ENCODE peak calls at places on chromosomes 12 and 14, in six cellular contexts. One of them, this sample, is unnamed.

GRCh38 chr14:66401447-66402095 is 84.6 kb upstream of the CCDC196 start:
- DNase-seq in GM12892: no peak
- DNase-seq in transverse colon: no peak
- DNase-seq in HepG2: peak; percentile 3
- DNase-seq in breast epithelium: no peak
- DNase-seq in vagina: no peak
- DNase-seq in this sample: no peak

GRCh38 chr14:24398298-24398942 is 383 bp upstream of the NYNRIN start:
- DNase-seq in GM12892: no peak
- DNase-seq in HepG2: no peak
- DNase-seq in transverse colon: peak; percentile 48
- DNase-seq in vagina: no peak
- DNase-seq in breast epithelium: no peak
- DNase-seq in this sample: no peak

GRCh38 chr12:125341422-125341821 is 276.2 kb downstream of the AACS start:
- DNase-seq in breast epithelium: no peak
- DNase-seq in transverse colon: no peak
- DNase-seq in GM12892: no peak
- DNase-seq in HepG2: no peak
- DNase-seq in vagina: no peak
- DNase-seq in this sample: no peak

GRCh38 chr12:132320767-132321211 is 8.6 kb downstream of the GALNT9 start:
- DNase-seq in vagina: no peak
- DNase-seq in HepG2: no peak
- DNase-seq in GM12892: no peak
- DNase-seq in breast epithelium: no peak
- DNase-seq in transverse colon: no peak
- DNase-seq in this sample: no peak

GRCh38 chr14:65255029-65255545 is 152.8 kb upstream of the MAX start:
- DNase-seq in breast epithelium: no peak
- DNase-seq in transverse colon: no peak
- DNase-seq in GM12892: no peak
- DNase-seq in vagina: no peak
- DNase-seq in HepG2: peak; percentile 82
- DNase-seq in this sample: no peak

GRCh38 chr12:76449572-76449971 is 101.4 kb upstream of the BBS10 start:
- DNase-seq in vagina: no peak
- DNase-seq in transverse colon: no peak
- DNase-seq in GM12892: no peak
- DNase-seq in HepG2: no peak
- DNase-seq in breast epithelium: no peak
- DNase-seq in this sample: no peak

GRCh38 chr14:31110872-31111271 is 84.7 kb upstream of the STRN3 start:
- DNase-seq in breast epithelium: no peak
- DNase-seq in HepG2: no peak
- DNase-seq in GM12892: no peak
- DNase-seq in vagina: no peak
- DNase-seq in transverse colon: no peak
- DNase-seq in this sample: no peak

GRCh38 chr14:104119700-104120251 is 18.6 kb upstream of the KIF26A start:
- DNase-seq in HepG2: no peak
- DNase-seq in vagina: no peak
- DNase-seq in transverse colon: peak; percentile 4
- DNase-seq in GM12892: no peak
- DNase-seq in breast epithelium: no peak
- DNase-seq in this sample: no peak

GRCh38 chr12:95583933-95584332 is 32.7 kb upstream of the USP44 start:
- DNase-seq in transverse colon: no peak
- DNase-seq in HepG2: no peak
- DNase-seq in breast epithelium: no peak
- DNase-seq in vagina: no peak
- DNase-seq in GM12892: no peak
- DNase-seq in this sample: no peak

GRCh38 chr12:70074510-70074909 is 168.7 kb upstream of the CNOT2 start:
- DNase-seq in HepG2: no peak
- DNase-seq in GM12892: no peak
- DNase-seq in transverse colon: no peak
- DNase-seq in vagina: no peak
- DNase-seq in breast epithelium: no peak
- DNase-seq in this sample: no peak

GRCh38 chr12:112677050-112677765 is 114.3 kb upstream of the RPH3A start:
- DNase-seq in GM12892: no peak
- DNase-seq in HepG2: no peak
- DNase-seq in transverse colon: no peak
- DNase-seq in breast epithelium: no peak
- DNase-seq in vagina: no peak
- DNase-seq in this sample: no peak

GRCh38 chr12:105775351-105775750 is 363.4 kb downstream of the NUAK1 start:
- DNase-seq in HepG2: no peak
- DNase-seq in GM12892: no peak
- DNase-seq in vagina: no peak
- DNase-seq in transverse colon: no peak
- DNase-seq in breast epithelium: no peak
- DNase-seq in this sample: no peak

GRCh38 chr12:128228581-128228980 is 38.4 kb upstream of the TMEM132C start:
- DNase-seq in HepG2: no peak
- DNase-seq in transverse colon: no peak
- DNase-seq in breast epithelium: no peak
- DNase-seq in vagina: no peak
- DNase-seq in GM12892: no peak
- DNase-seq in this sample: no peak

GRCh38 chr12:75781532-75782046 is 250.0 kb downstream of the PHLDA1 start:
- DNase-seq in transverse colon: no peak
- DNase-seq in vagina: no peak
- DNase-seq in breast epithelium: no peak
- DNase-seq in HepG2: no peak
- DNase-seq in GM12892: no peak
- DNase-seq in this sample: no peak

GRCh38 chr12:129776977-129777667 is 126.7 kb downstream of the TMEM132D start:
- DNase-seq in GM12892: no peak
- DNase-seq in transverse colon: no peak
- DNase-seq in HepG2: no peak
- DNase-seq in vagina: no peak
- DNase-seq in breast epithelium: no peak
- DNase-seq in this sample: no peak

GRCh38 chr14:75568791-75569190 is 9.6 kb upstream of the FLVCR2 start:
- DNase-seq in vagina: no peak
- DNase-seq in HepG2: no peak
- DNase-seq in breast epithelium: no peak
- DNase-seq in transverse colon: no peak
- DNase-seq in GM12892: no peak
- DNase-seq in this sample: no peak

GRCh38 chr14:75563931-75564330 is 14.5 kb upstream of the FLVCR2 start:
- DNase-seq in breast epithelium: no peak
- DNase-seq in GM12892: no peak
- DNase-seq in transverse colon: no peak
- DNase-seq in HepG2: no peak
- DNase-seq in vagina: no peak
- DNase-seq in this sample: no peak

GRCh38 chr14:75566752-75567151 is 11.7 kb upstream of the FLVCR2 start:
- DNase-seq in transverse colon: no peak
- DNase-seq in breast epithelium: no peak
- DNase-seq in GM12892: no peak
- DNase-seq in vagina: no peak
- DNase-seq in HepG2: no peak
- DNase-seq in this sample: no peak

GRCh38 chr14:75568141-75568540 is 10.3 kb upstream of the FLVCR2 start:
- DNase-seq in vagina: no peak
- DNase-seq in breast epithelium: no peak
- DNase-seq in transverse colon: no peak
- DNase-seq in GM12892: no peak
- DNase-seq in HepG2: no peak
- DNase-seq in this sample: no peak

GRCh38 chr14:75566321-75566720 is 12.1 kb upstream of the FLVCR2 start:
- DNase-seq in HepG2: no peak
- DNase-seq in GM12892: no peak
- DNase-seq in vagina: no peak
- DNase-seq in transverse colon: no peak
- DNase-seq in breast epithelium: peak; percentile 36
- DNase-seq in this sample: no peak
- TF ChIP-seq POLR2AphosphoS5 in HepG2: no peak
- TF ChIP-seq POLR2AphosphoS5 in GM12892: no peak
- TF ChIP-seq POLR2AphosphoS5 in vagina: no peak
- TF ChIP-seq POLR2AphosphoS5 in transverse colon: no peak
- TF ChIP-seq POLR2AphosphoS5 in breast epithelium: no peak
- TF ChIP-seq POLR2AphosphoS5 in this sample: no peak

DNA sequence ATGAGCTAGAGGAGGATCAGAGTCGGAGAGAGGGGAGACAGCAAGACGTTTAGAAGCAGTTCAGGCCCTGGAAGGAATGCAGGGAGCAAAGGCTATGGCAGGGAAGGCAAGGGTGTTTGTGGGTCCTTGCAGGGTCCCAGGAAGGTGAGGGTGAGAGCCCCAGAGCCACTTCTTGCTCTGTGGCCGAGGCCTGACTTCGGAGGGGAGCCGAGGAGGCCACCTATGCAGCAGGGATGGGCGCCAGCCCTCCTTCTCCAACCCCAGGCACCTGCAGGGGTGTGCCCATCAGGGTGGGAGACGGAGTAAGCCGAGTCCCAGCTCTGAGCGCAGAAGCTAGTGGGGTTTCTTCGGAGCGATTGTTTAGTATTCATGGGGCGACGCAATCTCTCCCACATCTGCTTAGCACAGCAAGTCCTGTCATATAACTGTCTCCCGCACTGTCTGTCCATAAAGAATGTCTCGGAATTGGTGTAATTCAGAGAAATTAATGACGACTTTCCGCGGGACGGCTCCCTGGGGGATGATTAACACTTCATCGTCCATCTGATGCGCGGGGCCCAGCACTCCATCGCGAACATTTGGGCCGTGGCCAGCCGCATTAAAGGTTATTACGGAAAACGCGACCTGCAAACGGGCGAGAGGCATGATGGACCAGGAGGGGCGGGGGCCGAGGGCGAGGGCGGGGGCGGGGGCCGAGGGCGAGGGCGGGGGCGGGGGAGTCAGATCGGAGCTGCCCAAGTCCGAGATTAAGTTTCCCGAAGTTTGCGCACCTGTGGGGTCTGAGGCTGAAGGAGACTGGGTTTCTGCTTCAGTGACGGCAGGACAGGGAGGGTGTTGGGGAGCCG is 12.3 kb upstream of the CALCOCO1 start:
- DNase-seq in transverse colon: no peak
- DNase-seq in HepG2: no peak
- DNase-seq in vagina: no peak
- DNase-seq in GM12892: no peak
- DNase-seq in breast epithelium: no peak
- DNase-seq in this sample: no peak
- TF ChIP-seq POLR2AphosphoS5 in transverse colon: no peak
- TF ChIP-seq POLR2AphosphoS5 in HepG2: no peak
- TF ChIP-seq POLR2AphosphoS5 in vagina: no peak
- TF ChIP-seq POLR2AphosphoS5 in GM12892: no peak
- TF ChIP-seq POLR2AphosphoS5 in breast epithelium: no peak
- TF ChIP-seq POLR2AphosphoS5 in this sample: no peak

GRCh38 chr12:57152408-57153038 is 5.1 kb upstream of the LRP1-AS start:
- DNase-seq in vagina: no peak
- DNase-seq in breast epithelium: peak; percentile 47
- DNase-seq in transverse colon: no peak
- DNase-seq in GM12892: no peak
- DNase-seq in HepG2: no peak
- DNase-seq in this sample: no peak
- TF ChIP-seq POLR2AphosphoS5 in vagina: peak; percentile 12
- TF ChIP-seq POLR2AphosphoS5 in breast epithelium: no peak
- TF ChIP-seq POLR2AphosphoS5 in transverse colon: no peak
- TF ChIP-seq POLR2AphosphoS5 in GM12892: no peak
- TF ChIP-seq POLR2AphosphoS5 in HepG2: no peak
- TF ChIP-seq POLR2AphosphoS5 in this sample: no peak

GRCh38 chr12:122893208-122894151 is 2.4 kb downstream of the VPS37B start:
- DNase-seq in GM12892: no peak
- DNase-seq in transverse colon: no peak
- DNase-seq in vagina: no peak
- DNase-seq in HepG2: no peak
- DNase-seq in breast epithelium: no peak
- DNase-seq in this sample: no peak

GRCh38 chr12:122896662-122897061 is 738 bp upstream of the VPS37B start:
- DNase-seq in vagina: no peak
- DNase-seq in breast epithelium: no peak
- DNase-seq in GM12892: no peak
- DNase-seq in HepG2: no peak
- DNase-seq in transverse colon: no peak
- DNase-seq in this sample: no peak

GRCh38 chr12:122895290-122895689 is 634 bp downstream of the VPS37B start:
- DNase-seq in HepG2: no peak
- DNase-seq in breast epithelium: no peak
- DNase-seq in GM12892: no peak
- DNase-seq in transverse colon: no peak
- DNase-seq in vagina: no peak
- DNase-seq in this sample: no peak

GRCh38 chr12:122895757-122896636 is at the start of gene VPS37B:
- DNase-seq in HepG2: peak; percentile 33
- DNase-seq in GM12892: peak; percentile 73
- DNase-seq in vagina: no peak
- DNase-seq in breast epithelium: peak; percentile 82
- DNase-seq in transverse colon: peak; percentile 89
- DNase-seq in this sample: peak; percentile 73

DNA sequence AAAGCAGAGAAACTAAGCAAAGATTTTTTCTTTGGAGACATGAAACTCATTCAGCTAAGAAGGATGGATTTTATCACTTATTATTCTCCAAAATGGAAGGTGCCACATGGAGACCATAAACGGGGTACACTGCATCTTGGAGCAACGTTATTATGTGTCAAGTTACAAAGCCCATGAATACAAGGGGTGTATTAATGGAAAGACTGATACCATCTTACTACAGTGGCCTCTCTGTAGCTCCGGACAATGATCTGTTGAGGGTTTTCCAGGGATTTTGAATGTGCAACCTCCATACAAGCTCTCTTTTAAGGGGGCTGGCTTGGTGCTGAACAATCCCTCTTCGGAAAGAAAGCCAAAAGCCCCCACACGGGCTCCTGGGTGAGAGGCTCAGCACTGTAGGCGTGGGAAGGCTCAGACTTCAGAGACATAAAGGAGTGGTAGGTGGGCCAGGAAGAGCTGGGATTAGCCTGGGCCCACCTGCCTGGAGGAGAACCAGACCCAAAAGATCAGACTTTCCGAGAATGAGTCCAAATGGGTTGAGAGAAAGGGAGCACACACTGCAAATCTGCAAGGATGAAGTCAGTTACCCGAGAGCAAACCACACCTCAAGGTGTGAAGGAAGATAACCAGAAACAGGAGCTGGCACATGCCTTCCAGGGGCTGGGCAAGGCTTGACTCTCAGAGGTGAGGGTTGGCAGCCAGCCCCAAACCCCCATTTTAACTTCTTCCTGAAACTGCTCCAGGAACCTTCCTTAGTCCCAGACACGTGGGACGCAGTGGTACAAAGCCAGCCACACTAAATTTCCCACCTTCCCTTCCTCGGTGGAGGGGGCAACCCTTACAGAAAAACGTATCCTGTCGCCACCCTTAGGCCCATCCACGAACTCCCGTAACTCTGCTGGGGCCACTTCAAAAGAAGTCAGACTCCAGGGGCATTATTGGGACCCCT is 1.5 kb downstream of the VPS37B start:
- DNase-seq in breast epithelium: no peak
- DNase-seq in HepG2: no peak
- DNase-seq in GM12892: no peak
- DNase-seq in transverse colon: peak; percentile 84
- DNase-seq in vagina: no peak
- DNase-seq in this sample: no peak
- TF ChIP-seq POLR2AphosphoS5 in breast epithelium: no peak
- TF ChIP-seq POLR2AphosphoS5 in HepG2: no peak
- TF ChIP-seq POLR2AphosphoS5 in GM12892: no peak
- TF ChIP-seq POLR2AphosphoS5 in transverse colon: peak; percentile 83
- TF ChIP-seq POLR2AphosphoS5 in vagina: no peak
- TF ChIP-seq POLR2AphosphoS5 in this sample: no peak

This sample was measured in GM12891.